ENCODE peak calls at places on chromosomes 4 and X, in four cellular contexts. D, X, F and Q are unnamed samples.

GRCh38 chr4:98745372-98745771 is 87.0 kb upstream of the TSPAN5 start:
- DNase-seq in D (peak), X (no peak), F (peak), Q (peak)

GRCh38 chrX:15946783-15947550 is 92.4 kb upstream of the AP1S2 start:
- DNase-seq in D (peak), X (no peak), F (no peak), Q (no peak)

GRCh38 chrX:27981349-27981748 is at the start of gene DCAF8L1:
- DNase-seq in D (no peak), X (no peak), F (no peak), Q (no peak)

GRCh38 chr4:55765070-55765469 is 54.5 kb upstream of the EXOC1L start:
- DNase-seq in D (no peak), X (no peak), F (no peak), Q (no peak)

GRCh38 chr4:40502220-40502619 is 127.4 kb downstream of the RBM47 start:
- DNase-seq in D (no peak), X (no peak), F (no peak), Q (no peak)

GRCh38 chrX:72540318-72540717 is 32.3 kb downstream of the HDAC8 start:
- DNase-seq in D (peak), X (peak), F (peak), Q (no peak)

GRCh38 chr4:75412746-75413145 is 101.5 kb downstream of the RCHY1 start:
- DNase-seq in D (no peak), X (no peak), F (no peak), Q (no peak)

GRCh38 chrX:2697306-2697705 is 6.2 kb downstream of the CD99 start:
- DNase-seq in D (no peak), X (no peak), F (no peak), Q (no peak)

GRCh38 chr4:76365636-76366035 is 55.3 kb downstream of the CCDC158 start:
- DNase-seq in D (no peak), X (no peak), F (no peak), Q (no peak)

GRCh38 chr4:143348233-143349077 is 11.8 kb downstream of the GAB1 start:
- DNase-seq in D (no peak), X (no peak), F (no peak), Q (no peak)

GRCh38 chr4:82217986-82218715 is 155.6 kb downstream of the HNRNPD start:
- DNase-seq in D (peak), X (no peak), F (no peak), Q (no peak)

GRCh38 chr4:117157360-117157759 is 72.0 kb upstream of the TRAM1L1 start:
- DNase-seq in D (no peak), X (no peak), F (no peak), Q (no peak)

GRCh38 chrX:42732506-42732905 is 45.5 kb downstream of the PPP1R2C start:
- DNase-seq in D (no peak), X (no peak), F (no peak), Q (no peak)

GRCh38 chr4:47741200-47741599 is 96.7 kb downstream of the CORIN start:
- DNase-seq in D (no peak), X (no peak), F (no peak), Q (no peak)

GRCh38 chr4:576245-576821 is at the start of gene TMEM271:
- DNase-seq in D (no peak), X (no peak), F (no peak), Q (peak)

GRCh38 chrX:45803383-45803921 is 602.8 kb upstream of the DIPK2B start:
- DNase-seq in D (peak), X (no peak), F (no peak), Q (no peak)

GRCh38 chrX:8906299-8906698 is 105.1 kb upstream of the FAM9A start:
- DNase-seq in D (no peak), X (no peak), F (no peak), Q (no peak)

GRCh38 chr4:38600575-38600974 is 63.4 kb upstream of the KLF3 start:
- DNase-seq in D (no peak), X (no peak), F (no peak), Q (no peak)

GRCh38 chr4:156606444-156607197 is 365.0 kb downstream of the PDGFC start:
- DNase-seq in D (no peak), X (no peak), F (no peak), Q (no peak)

GRCh38 chrX:74579597-74580209 is 34.7 kb downstream of the RLIM start:
- DNase-seq in D (no peak), X (no peak), F (no peak), Q (no peak)

GRCh38 chrX:23883737-23884354 is 23.9 kb downstream of the APOO start:
- DNase-seq in D (peak), X (peak), F (peak), Q (no peak)

GRCh38 chr4:6892190-6892908 is 17.3 kb upstream of the TBC1D14 start:
- DNase-seq in D (peak), X (peak), F (peak), Q (peak)

GRCh38 chr4:10106421-10107039 is 10.1 kb downstream of the WDR1 start:
- DNase-seq in D (peak), X (peak), F (no peak), Q (no peak)

GRCh38 chrX:69032601-69033000 is 132.7 kb downstream of the PJA1 start:
- DNase-seq in D (no peak), X (no peak), F (no peak), Q (no peak)

GRCh38 chr4:13541176-13541604 is 3.1 kb downstream of the NKX3-2 start:
- DNase-seq in D (no peak), X (no peak), F (no peak), Q (no peak)

GRCh38 chr4:175412744-175413143 is 399.3 kb downstream of the GPM6A start:
- DNase-seq in D (no peak), X (no peak), F (no peak), Q (no peak)

GRCh38 chrX:15750611-15751159 is 12.6 kb downstream of the CA5B start:
- DNase-seq in D (no peak), X (no peak), F (no peak), Q (no peak)

GRCh38 chr4:23260510-23260909 is 567.8 kb downstream of the GBA3 start:
- DNase-seq in D (no peak), X (no peak), F (no peak), Q (no peak)

GRCh38 chr4:169410839-169411770 is 140.3 kb upstream of the SH3RF1 start:
- DNase-seq in D (peak), X (no peak), F (no peak), Q (peak)

GRCh38 chr4:20813698-20814097 is 113.4 kb downstream of the PACRGL start:
- DNase-seq in D (no peak), X (no peak), F (no peak), Q (no peak)

GRCh38 chr4:132317923-132318322 is 831.2 kb upstream of the PCDH10 start:
- DNase-seq in D (no peak), X (no peak), F (no peak), Q (no peak)

GRCh38 chr4:139229534-139230039 is 50.4 kb downstream of the MGARP start:
- DNase-seq in D (peak), X (peak), F (peak), Q (no peak)

GRCh38 chrX:53048169-53049126 is at the start of gene GPR173:
- DNase-seq in D (no peak), X (no peak), F (no peak), Q (peak)

GRCh38 chr4:16616981-16617380 is 281.5 kb downstream of the LDB2 start:
- DNase-seq in D (no peak), X (no peak), F (no peak), Q (no peak)

GRCh38 chr4:40403079-40403478 is 67.9 kb downstream of the CHRNA9 start:
- DNase-seq in D (no peak), X (no peak), F (peak), Q (no peak)

GRCh38 chr4:94325835-94326234 is 16.8 kb downstream of the HPGDS start:
- DNase-seq in D (peak), X (no peak), F (no peak), Q (no peak)
- TF ChIP-seq NR3C1 in D (no peak), X (no peak), F (no peak), Q (no peak)

GRCh38 chr4:107600456-107600855 is 119.6 kb downstream of the PAPSS1 start:
- DNase-seq in D (no peak), X (no peak), F (no peak), Q (no peak)
- TF ChIP-seq NR3C1 in D (no peak), X (no peak), F (no peak), Q (no peak)

GRCh38 chrX:10017866-10018265 is 50.7 kb downstream of the CLDN34 start:
- DNase-seq in D (peak), X (no peak), F (peak), Q (no peak)
- TF ChIP-seq NR3C1 in D (no peak), X (no peak), F (no peak), Q (no peak)

DNA sequence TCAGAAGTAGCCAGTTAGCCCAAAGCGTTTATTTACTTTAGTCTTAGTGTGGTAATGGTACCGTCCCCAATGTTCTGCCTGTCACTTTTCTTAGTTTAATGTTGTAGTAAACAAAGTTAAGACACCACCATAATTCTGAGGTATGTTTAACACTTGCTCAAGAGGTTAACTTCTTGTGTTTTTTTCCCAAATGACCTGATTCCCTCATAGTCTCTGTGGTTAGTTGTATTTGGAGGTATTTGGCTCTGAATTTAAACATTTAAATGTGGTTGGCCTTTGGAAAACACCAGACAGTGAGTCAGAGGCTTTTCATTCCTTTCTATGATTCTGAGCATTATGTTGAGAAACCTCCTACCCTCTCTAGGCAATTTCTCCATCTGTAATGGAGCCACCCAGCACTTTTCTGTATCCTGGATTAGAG is 47.9 kb downstream of the CXCL1 start:
- DNase-seq in D (peak), X (no peak), F (no peak), Q (no peak)
- TF ChIP-seq NR3C1 in D (no peak), X (no peak), F (no peak), Q (no peak)

DNA sequence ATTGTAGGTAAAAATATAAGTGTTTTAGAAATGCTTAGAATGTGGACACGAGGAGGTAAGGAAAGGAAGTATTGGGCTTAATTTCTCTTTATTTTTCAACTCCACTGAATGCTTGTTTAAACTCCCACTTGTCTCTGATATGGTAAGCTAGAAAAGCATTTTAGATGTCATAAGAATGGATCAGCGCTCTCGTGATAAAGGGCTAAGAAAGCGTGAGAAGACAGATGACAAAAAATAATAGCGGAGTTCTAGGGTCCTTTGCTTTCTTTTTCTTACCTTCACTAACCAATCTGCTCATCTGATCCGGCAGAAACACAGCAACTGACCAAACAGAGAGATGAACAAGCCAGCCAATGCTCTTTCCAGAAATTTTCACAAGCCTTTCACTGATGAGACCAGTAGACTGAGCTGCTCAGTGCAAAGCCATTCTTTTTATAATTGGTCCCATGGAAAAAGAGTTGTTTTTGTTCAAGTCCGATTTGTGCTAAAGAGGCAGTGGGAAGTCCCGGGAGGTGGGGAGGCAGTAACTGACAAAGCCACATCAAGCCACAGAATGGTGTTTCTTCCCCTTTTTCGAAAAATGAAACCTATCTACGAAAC is at the start of gene TASL:
- DNase-seq in D (no peak), X (no peak), F (no peak), Q (no peak)
- TF ChIP-seq NR3C1 in D (no peak), X (no peak), F (no peak), Q (no peak)

GRCh38 chrX:107420571-107420970 is 28.9 kb upstream of the FRMPD3 start:
- DNase-seq in D (no peak), X (no peak), F (no peak), Q (no peak)

GRCh38 chrX:107421337-107421736 is 28.1 kb upstream of the FRMPD3 start:
- DNase-seq in D (no peak), X (no peak), F (peak), Q (no peak)
- TF ChIP-seq NR3C1 in D (no peak), X (no peak), F (no peak), Q (no peak)

GRCh38 chrX:128992107-128992971 is 531.0 kb downstream of the SMARCA1 start:
- DNase-seq in D (no peak), X (peak), F (no peak), Q (peak)
- TF ChIP-seq NR3C1 in D (no peak), X (no peak), F (no peak), Q (no peak)

DNA sequence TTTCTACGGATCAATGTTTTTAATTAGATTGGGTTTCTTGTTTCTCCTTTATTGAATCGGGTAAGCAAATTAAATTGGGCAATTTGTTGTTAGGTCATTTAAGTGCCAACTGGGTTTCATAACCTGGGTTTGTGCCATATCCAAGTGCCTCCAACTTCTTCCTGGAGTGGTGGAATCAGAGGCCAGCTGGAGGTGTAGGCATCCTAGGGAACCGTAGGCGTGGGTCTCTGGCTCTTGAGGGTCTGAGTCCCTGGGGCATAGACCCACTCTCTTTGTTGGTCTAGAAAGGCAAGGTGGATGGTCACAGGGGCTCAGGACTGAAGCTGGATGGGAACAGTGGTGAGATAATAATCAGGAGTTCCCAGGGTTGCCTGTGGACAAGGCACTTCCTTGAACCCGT is 18.3 kb downstream of the CNGA2 start:
- DNase-seq in D (no peak), X (no peak), F (no peak), Q (no peak)
- TF ChIP-seq NR3C1 in D (no peak), X (no peak), F (no peak), Q (no peak)

GRCh38 chr4:110533940-110534339 is 58.0 kb downstream of the ENPEP start:
- DNase-seq in D (peak), X (no peak), F (peak), Q (no peak)

GRCh38 chr4:110533590-110533910 is 57.6 kb downstream of the ENPEP start:
- DNase-seq in D (no peak), X (no peak), F (no peak), Q (no peak)

GRCh38 chr4:110527156-110527555 is 51.2 kb downstream of the ENPEP start:
- DNase-seq in D (no peak), X (no peak), F (no peak), Q (no peak)

GRCh38 chr4:110532901-110533589 is 57.1 kb downstream of the ENPEP start:
- DNase-seq in D (no peak), X (no peak), F (no peak), Q (no peak)
- TF ChIP-seq NR3C1 in D (no peak), X (no peak), F (no peak), Q (no peak)